ENCODE peak calls at places on chromosome 15, in nine cellular contexts. P, F, V, I, Y, M, S, J and R are unnamed samples.

GRCh38 chr15:30038667-30039523 is 43.9 kb upstream of the GOLGA8J start:
- DNase-seq in P (no peak), F (peak; percentile 5), V (no peak), I (no peak), Y (no peak), M (no peak), S (peak; percentile 73), J (no peak), R (no peak)

GRCh38 chr15:66462630-66463029 is 34.9 kb downstream of the SNAPC5 start:
- DNase-seq in P (no peak), F (no peak), V (no peak), I (no peak), Y (no peak), M (no peak), S (no peak), J (no peak), R (no peak)

GRCh38 chr15:52730163-52730562 is 51.0 kb upstream of the ATOSA start:
- DNase-seq in P (no peak), F (peak; percentile 94), V (no peak), I (peak; percentile 43), Y (peak; percentile 4), M (no peak), S (no peak), J (peak; percentile 81), R (peak; percentile 89)

GRCh38 chr15:94375997-94376396 is 144.6 kb downstream of the MCTP2 start:
- DNase-seq in P (no peak), F (peak; percentile 43), V (no peak), I (no peak), Y (no peak), M (no peak), S (no peak), J (no peak), R (no peak)

GRCh38 chr15:34078900-34079299 is 22.8 kb downstream of the EMC7 start:
- DNase-seq in P (no peak), F (no peak), V (no peak), I (no peak), Y (no peak), M (no peak), S (no peak), J (no peak), R (no peak)

GRCh38 chr15:76393614-76394013 is 57.0 kb downstream of the ISL2 start:
- DNase-seq in P (no peak), F (peak; percentile 36), V (no peak), I (no peak), Y (no peak), M (no peak), S (no peak), J (no peak), R (no peak)

GRCh38 chr15:45048784-45049631 is 26.0 kb downstream of the SORD start:
- DNase-seq in P (no peak), F (no peak), V (no peak), I (no peak), Y (no peak), M (no peak), S (peak; percentile 69), J (no peak), R (no peak)

GRCh38 chr15:87527416-87527815 is 729.1 kb downstream of the NTRK3 start:
- DNase-seq in P (no peak), F (no peak), V (no peak), I (peak; percentile 69), Y (no peak), M (no peak), S (no peak), J (no peak), R (no peak)

GRCh38 chr15:60255390-60255789 is 142.4 kb downstream of the ANXA2 start:
- DNase-seq in P (peak; percentile 13), F (peak; percentile 49), V (no peak), I (peak; percentile 73), Y (no peak), M (no peak), S (no peak), J (peak; percentile 6), R (no peak)